ENCODE peak calls at places on chromosomes 3 and 15, in four cellular contexts. D is HCT116, O is GM12892, W is GM23338. L is an unnamed sample.

GRCh38 chr3:59426851-59427565 is 377.2 kb upstream of the CFAP20DC start:
- DNase-seq in W (no peak), D (no peak), O (no peak), L (no peak)

GRCh38 chr3:139532996-139533395 is 6.5 kb downstream of the RBP1 start:
- DNase-seq in O (no peak), W (no peak), D (no peak), L (no peak)

GRCh38 chr15:42716626-42717025 is 20.3 kb downstream of the CDAN1 start:
- DNase-seq in O (no peak), W (no peak), D (no peak), L (no peak)

GRCh38 chr3:140508545-140508944 is 169.3 kb upstream of the TRIM42 start:
- DNase-seq in W (no peak), O (no peak), D (no peak), L (peak)

GRCh38 chr15:101046826-101047225 is 127.7 kb downstream of the LRRK1 start:
- DNase-seq in D (no peak), W (no peak), O (no peak), L (peak)

GRCh38 chr15:42392309-42393024 is 33.2 kb downstream of the CAPN3 start:
- DNase-seq in W (no peak), O (no peak), D (no peak), L (no peak)

GRCh38 chr3:195086885-195087284 is 184.1 kb downstream of the XXYLT1 start:
- DNase-seq in O (no peak), W (no peak), D (no peak), L (no peak)

GRCh38 chr15:48880070-48880634 is 2.2 kb downstream of the EID1 start:
- DNase-seq in O (no peak), D (no peak), W (no peak), L (no peak)

GRCh38 chr3:122689587-122689986 is 8.9 kb downstream of the PARP14 start:
- DNase-seq in W (no peak), D (no peak), O (no peak), L (no peak)

GRCh38 chr3:152834354-152835310 is at the start of gene P2RY1:
- DNase-seq in D (peak), W (peak), O (peak), L (no peak)

GRCh38 chr3:107950413-107950812 is 140.4 kb downstream of the CD47 start:
- DNase-seq in W (no peak), O (no peak), D (no peak), L (no peak)

GRCh38 chr3:32782417-32782816 is 35.4 kb upstream of the TRIM71 start:
- DNase-seq in D (no peak), O (no peak), W (no peak), L (no peak)

GRCh38 chr3:56874269-56874668 is 72.5 kb upstream of the ARHGEF3 start:
- DNase-seq in O (no peak), D (no peak), W (no peak), L (no peak)

GRCh38 chr15:100721758-100722550 is 119.6 kb downstream of the ASB7 start:
- DNase-seq in W (no peak), O (no peak), D (peak), L (peak)

GRCh38 chr15:65008989-65009388 is 19.3 kb upstream of the SPG21 start:
- DNase-seq in D (no peak), O (no peak), W (peak), L (no peak)

GRCh38 chr3:129228891-129229585 is 20.4 kb upstream of the COPG1 start:
- DNase-seq in D (no peak), W (peak), O (no peak), L (no peak)

GRCh38 chr15:84840741-84841429 is 23.7 kb downstream of the ALPK3 start:
- DNase-seq in D (peak), O (no peak), W (no peak), L (no peak)

GRCh38 chr3:196654691-196655090 is 15.2 kb downstream of the NRROS start:
- DNase-seq in W (no peak), O (no peak), D (no peak), L (no peak)

GRCh38 chr15:25728816-25729215 is 134.3 kb downstream of the ATP10A start:
- DNase-seq in D (no peak), W (no peak), O (no peak), L (peak)

GRCh38 chr15:63080638-63081250 is 38.2 kb downstream of the TPM1 start:
- DNase-seq in D (no peak), O (no peak), W (no peak), L (no peak)

GRCh38 chr15:55659481-55659880 is 71.3 kb upstream of the PYGO1 start:
- DNase-seq in W (no peak), D (no peak), O (no peak), L (no peak)

GRCh38 chr15:76935620-76936019 is 4.1 kb downstream of the RCN2 start:
- DNase-seq in O (peak), D (no peak), W (no peak), L (no peak)

GRCh38 chr3:120348981-120349818 is at the start of gene LRRC58:
- DNase-seq in O (peak), D (peak), W (peak), L (peak)

GRCh38 chr3:183185696-183186095 is 23.2 kb upstream of the LAMP3 start:
- DNase-seq in O (no peak), D (no peak), W (no peak), L (no peak)

GRCh38 chr3:12965999-12966846 is 107.0 kb downstream of the IQSEC1 start:
- DNase-seq in W (no peak), D (no peak), O (no peak), L (no peak)

GRCh38 chr3:90040554-90040953 is 933.1 kb downstream of the EPHA3 start:
- DNase-seq in O (no peak), D (no peak), W (no peak), L (no peak)

GRCh38 chr15:101530224-101530958 is 40.9 kb upstream of the PCSK6 start:
- DNase-seq in W (no peak), D (no peak), O (no peak), L (peak)

GRCh38 chr3:32239638-32240550 is 1.4 kb downstream of the CMTM8 start:
- DNase-seq in O (no peak), D (peak), W (peak), L (peak)

GRCh38 chr15:52232327-52232726 is 41.1 kb upstream of the GNB5 start:
- DNase-seq in D (no peak), O (no peak), W (no peak), L (no peak)

GRCh38 chr15:52230073-52230472 is 38.9 kb upstream of the GNB5 start:
- DNase-seq in D (no peak), O (no peak), W (no peak), L (no peak)

GRCh38 chr15:52236015-52236414 is 44.8 kb upstream of the GNB5 start:
- DNase-seq in D (no peak), O (no peak), W (no peak), L (no peak)

GRCh38 chr15:52234596-52235541 is 43.7 kb upstream of the GNB5 start:
- DNase-seq in D (no peak), W (no peak), O (no peak), L (no peak)

GRCh38 chr15:52233405-52233804 is 42.2 kb upstream of the GNB5 start:
- DNase-seq in D (no peak), O (no peak), W (no peak), L (no peak)
- TF ChIP-seq POLR2AphosphoS5 in D (no peak), O (no peak), W (no peak), L (no peak)

GRCh38 chr3:157045238-157045860 is 114.6 kb downstream of the CCNL1 start:
- DNase-seq in W (peak), D (no peak), O (no peak), L (no peak)
- TF ChIP-seq POLR2AphosphoS5 in W (no peak), D (no peak), O (no peak), L (peak)

GRCh38 chr15:39641187-39641889 is 60.5 kb downstream of the THBS1 start:
- DNase-seq in O (no peak), W (peak), D (no peak), L (no peak)
- TF ChIP-seq POLR2AphosphoS5 in O (no peak), W (no peak), D (no peak), L (no peak)

DNA sequence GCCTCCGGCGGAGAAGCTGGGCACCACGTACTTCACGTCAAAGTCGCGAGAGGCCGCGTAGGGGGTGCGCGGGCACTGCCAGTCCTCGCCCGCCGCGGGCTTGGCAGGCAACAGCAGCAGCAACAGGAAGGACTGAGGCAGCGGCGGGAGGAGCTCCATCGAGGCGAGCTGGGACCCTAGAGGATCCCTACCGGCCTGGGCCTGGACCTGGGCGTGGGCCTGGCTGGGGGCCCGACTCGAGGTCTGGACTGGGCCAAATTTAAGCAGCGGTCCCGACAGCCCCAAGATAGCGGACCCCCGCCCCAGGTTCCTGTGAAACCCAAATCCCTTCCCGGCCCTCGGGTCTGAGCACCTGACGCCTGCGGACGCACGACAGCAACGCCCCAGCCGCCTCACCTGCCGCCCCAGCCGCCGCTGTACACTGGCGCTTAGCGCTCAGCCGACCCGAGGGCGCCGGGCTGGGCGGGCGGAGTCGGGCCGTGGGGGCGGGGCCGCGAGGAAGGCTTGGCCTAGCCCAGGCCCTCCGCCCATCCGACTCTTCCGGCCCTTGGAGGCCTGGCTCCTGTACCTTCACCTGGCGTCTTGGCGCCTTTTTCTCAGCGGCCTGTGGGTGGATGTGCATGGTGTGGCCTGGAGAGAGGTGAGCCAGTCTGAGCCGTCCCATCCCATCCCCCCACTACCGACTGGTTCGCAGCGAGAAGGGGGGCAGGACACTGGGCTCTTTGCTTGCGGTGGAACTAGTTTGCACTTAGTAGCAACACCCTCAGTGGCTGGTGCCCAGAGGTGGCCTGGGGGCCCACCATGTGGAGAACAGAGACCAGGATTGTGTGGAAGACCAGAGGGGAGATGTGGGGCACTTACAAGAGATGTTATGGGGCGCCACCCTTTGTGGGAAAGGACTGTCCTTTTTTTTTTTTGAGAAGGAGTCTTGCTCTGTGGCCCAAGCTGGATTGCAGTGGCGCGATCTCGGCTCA is at the start of gene MST1R:
- DNase-seq in D (peak), O (peak), W (peak), L (no peak)
- TF ChIP-seq POLR2AphosphoS5 in D (peak), O (no peak), W (peak), L (peak)

GRCh38 chr15:66917904-66918448 is 147.4 kb upstream of the SMAD3 start:
- DNase-seq in W (no peak), D (no peak), O (no peak), L (no peak)

GRCh38 chr15:66923438-66923881 is 141.9 kb upstream of the SMAD3 start:
- DNase-seq in O (no peak), W (peak), D (peak), L (no peak)

GRCh38 chr15:66922608-66923007 is 142.8 kb upstream of the SMAD3 start:
- DNase-seq in D (no peak), W (no peak), O (no peak), L (no peak)

GRCh38 chr15:66919421-66919820 is 146.0 kb upstream of the SMAD3 start:
- DNase-seq in O (no peak), D (no peak), W (no peak), L (no peak)

DNA sequence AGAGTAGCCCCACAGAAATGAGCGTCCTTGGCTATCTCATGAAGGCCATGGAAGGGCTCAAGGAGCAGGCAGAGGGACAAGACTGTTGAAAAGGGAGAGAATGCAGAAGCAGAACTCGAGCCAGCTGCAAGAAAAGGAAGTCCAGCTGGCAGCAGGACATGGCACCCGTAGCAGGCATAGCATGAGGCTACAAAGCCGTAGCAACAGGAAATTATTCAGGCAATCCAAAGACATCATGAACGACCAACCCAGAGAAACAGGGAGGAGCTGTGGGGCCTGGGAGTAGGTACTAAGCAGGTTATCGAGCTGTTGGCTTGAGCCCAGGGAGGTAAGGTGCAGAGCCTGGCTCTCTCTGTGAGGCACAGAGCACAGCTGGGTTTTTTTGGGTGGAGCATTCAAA is 144.1 kb upstream of the SMAD3 start:
- DNase-seq in D (no peak), W (no peak), O (no peak), L (no peak)
- TF ChIP-seq POLR2AphosphoS5 in D (no peak), W (no peak), O (no peak), L (no peak)

DNA sequence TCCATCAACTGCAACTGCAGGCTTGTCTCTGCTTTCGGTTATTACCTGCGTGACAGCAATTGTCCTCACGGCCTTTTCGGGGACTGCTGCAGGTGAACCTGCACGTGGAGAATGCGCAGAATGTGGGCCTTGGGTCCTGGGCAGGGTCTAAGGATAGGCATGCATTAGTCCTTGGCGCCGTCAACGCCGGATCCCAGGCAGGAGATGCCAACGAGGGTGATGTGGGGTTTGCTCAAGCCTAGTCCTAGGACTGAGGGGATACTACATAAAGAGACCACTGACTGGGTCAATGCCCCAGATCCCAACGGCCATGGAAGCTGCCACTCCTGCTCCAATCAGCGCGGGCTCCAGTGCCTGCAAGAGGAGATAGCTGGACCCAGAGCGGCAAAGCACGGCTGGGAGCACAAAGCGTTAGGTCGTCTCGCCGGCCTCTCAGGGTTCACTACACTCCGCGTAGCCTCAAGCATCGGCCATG is 448 bp upstream of the RBM15B start:
- DNase-seq in O (no peak), D (no peak), W (peak), L (no peak)
- TF ChIP-seq POLR2AphosphoS5 in O (no peak), D (no peak), W (no peak), L (no peak)

DNA sequence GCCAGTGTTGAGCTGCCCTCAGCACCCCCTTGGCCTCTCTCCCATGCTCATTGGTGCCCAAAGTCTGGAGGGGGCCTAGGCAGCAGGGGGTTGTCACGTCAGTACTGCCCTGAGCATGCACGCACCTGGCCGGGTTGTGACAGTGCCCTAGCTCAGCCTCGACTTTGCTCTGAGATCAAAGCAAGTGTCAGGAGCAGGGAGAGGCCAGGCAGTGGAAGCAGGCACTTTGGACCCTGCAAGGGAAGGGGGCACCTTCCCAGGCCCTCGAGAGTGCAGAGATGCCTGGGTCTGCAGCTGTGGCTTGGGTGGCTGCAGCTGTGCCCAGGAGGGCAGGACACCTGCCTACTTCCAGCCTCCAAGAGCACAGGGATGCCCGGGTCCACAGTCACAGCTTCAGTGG is 561.3 kb downstream of the NLGN1 start:
- DNase-seq in W (no peak), O (no peak), D (no peak), L (no peak)
- TF ChIP-seq POLR2AphosphoS5 in W (no peak), O (no peak), D (no peak), L (no peak)

GRCh38 chr15:67103869-67104268 is 38.5 kb downstream of the SMAD3 start:
- DNase-seq in W (no peak), O (no peak), D (no peak), L (no peak)
- TF ChIP-seq POLR2AphosphoS5 in W (no peak), O (no peak), D (no peak), L (no peak)

GRCh38 chr3:158668506-158668905 is 3.9 kb downstream of the LXN start:
- DNase-seq in O (no peak), W (no peak), D (no peak), L (no peak)

GRCh38 chr3:158672293-158673176 is at the start of gene LXN:
- DNase-seq in D (no peak), O (peak), W (peak), L (peak)
- TF ChIP-seq POLR2AphosphoS5 in D (no peak), O (peak), W (peak), L (peak)

GRCh38 chr15:90878660-90879059 is 5.6 kb upstream of the FES start:
- DNase-seq in D (no peak), W (no peak), O (no peak), L (no peak)

GRCh38 chr15:90876512-90877170 is 7.7 kb upstream of the FES start:
- DNase-seq in O (no peak), D (no peak), W (no peak), L (no peak)

GRCh38 chr15:90877315-90877714 is 7.0 kb upstream of the FES start:
- DNase-seq in O (no peak), D (no peak), W (no peak), L (no peak)

GRCh38 chr15:90879730-90880366 is 4.5 kb upstream of the FES start:
- DNase-seq in D (no peak), W (no peak), O (no peak), L (no peak)

GRCh38 chr15:90877996-90878395 is 6.3 kb upstream of the FES start:
- DNase-seq in D (no peak), W (no peak), O (no peak), L (no peak)
- TF ChIP-seq POLR2AphosphoS5 in D (no peak), W (no peak), O (no peak), L (no peak)

L was measured in esophagus muscularis mucosa.